ENCODE peak calls at places on chromosomes 2 and 18, in ten cellular contexts. One of them, this sample, is unnamed.

GRCh38 chr2:74739129-74739528 is 85.1 kb downstream of the SEMA4F start:
- DNase-seq in tibial nerve: no peak
- DNase-seq in spleen: no peak
- DNase-seq in choroid plexus epithelial cell: no peak
- DNase-seq in astrocyte: no peak
- DNase-seq in CD8-positive, alpha-beta T cell: no peak
- DNase-seq in IMR-90: no peak
- DNase-seq in right lobe of liver: no peak
- DNase-seq in AG04449: no peak
- DNase-seq in PC-3: peak; percentile 68
- DNase-seq in this sample: no peak

GRCh38 chr2:203706403-203706802 is at the start of gene CD28:
- DNase-seq in tibial nerve: no peak
- DNase-seq in spleen: peak; percentile 91
- DNase-seq in choroid plexus epithelial cell: no peak
- DNase-seq in astrocyte: no peak
- DNase-seq in CD8-positive, alpha-beta T cell: peak; percentile 89
- DNase-seq in IMR-90: no peak
- DNase-seq in right lobe of liver: no peak
- DNase-seq in AG04449: no peak
- DNase-seq in PC-3: no peak
- DNase-seq in this sample: no peak

GRCh38 chr2:1024981-1025380 is 74.3 kb downstream of the SNTG2 start:
- DNase-seq in tibial nerve: no peak
- DNase-seq in spleen: no peak
- DNase-seq in choroid plexus epithelial cell: peak; percentile 63
- DNase-seq in astrocyte: no peak
- DNase-seq in CD8-positive, alpha-beta T cell: no peak
- DNase-seq in IMR-90: peak; percentile 8
- DNase-seq in right lobe of liver: no peak
- DNase-seq in AG04449: peak; percentile 45
- DNase-seq in PC-3: no peak
- DNase-seq in this sample: peak; percentile 16

GRCh38 chr2:2662037-2662846 is 331.2 kb upstream of the MYT1L start:
- DNase-seq in tibial nerve: no peak
- DNase-seq in spleen: no peak
- DNase-seq in choroid plexus epithelial cell: no peak
- DNase-seq in astrocyte: no peak
- DNase-seq in CD8-positive, alpha-beta T cell: no peak
- DNase-seq in IMR-90: peak; percentile 7
- DNase-seq in right lobe of liver: no peak
- DNase-seq in AG04449: no peak
- DNase-seq in PC-3: no peak
- DNase-seq in this sample: no peak

GRCh38 chr2:215059724-215060123 is 78.7 kb downstream of the ABCA12 start:
- DNase-seq in tibial nerve: no peak
- DNase-seq in spleen: no peak
- DNase-seq in choroid plexus epithelial cell: peak; percentile 10
- DNase-seq in astrocyte: peak; percentile 52
- DNase-seq in CD8-positive, alpha-beta T cell: no peak
- DNase-seq in IMR-90: peak; percentile 11
- DNase-seq in right lobe of liver: no peak
- DNase-seq in AG04449: no peak
- DNase-seq in PC-3: no peak
- DNase-seq in this sample: peak; percentile 17

GRCh38 chr2:15748736-15749323 is 157.2 kb downstream of the DDX1 start:
- DNase-seq in tibial nerve: no peak
- DNase-seq in spleen: no peak
- DNase-seq in choroid plexus epithelial cell: peak; percentile 51
- DNase-seq in astrocyte: no peak
- DNase-seq in CD8-positive, alpha-beta T cell: no peak
- DNase-seq in IMR-90: no peak
- DNase-seq in right lobe of liver: peak; percentile 15
- DNase-seq in AG04449: no peak
- DNase-seq in PC-3: peak; percentile 33
- DNase-seq in this sample: peak; percentile 43

GRCh38 chr2:207694811-207695281 is 16.6 kb upstream of the CCNYL1 start:
- DNase-seq in tibial nerve: no peak
- DNase-seq in spleen: no peak
- DNase-seq in choroid plexus epithelial cell: peak; percentile 49
- DNase-seq in astrocyte: peak; percentile 32
- DNase-seq in CD8-positive, alpha-beta T cell: no peak
- DNase-seq in IMR-90: peak; percentile 41
- DNase-seq in right lobe of liver: no peak
- DNase-seq in AG04449: no peak
- DNase-seq in PC-3: peak; percentile 78
- DNase-seq in this sample: no peak

GRCh38 chr2:119426801-119427395 is 4.8 kb upstream of the TMEM37 start:
- DNase-seq in tibial nerve: peak; percentile 46
- DNase-seq in spleen: no peak
- DNase-seq in choroid plexus epithelial cell: peak; percentile 82
- DNase-seq in astrocyte: no peak
- DNase-seq in CD8-positive, alpha-beta T cell: no peak
- DNase-seq in IMR-90: no peak
- DNase-seq in right lobe of liver: peak; percentile 84
- DNase-seq in AG04449: no peak
- DNase-seq in PC-3: no peak
- DNase-seq in this sample: peak; percentile 26

GRCh38 chr2:102977462-102977861 is 215.6 kb downstream of the TMEM182 start:
- DNase-seq in tibial nerve: no peak
- DNase-seq in spleen: no peak
- DNase-seq in choroid plexus epithelial cell: no peak
- DNase-seq in astrocyte: no peak
- DNase-seq in CD8-positive, alpha-beta T cell: no peak
- DNase-seq in IMR-90: no peak
- DNase-seq in right lobe of liver: no peak
- DNase-seq in AG04449: no peak
- DNase-seq in PC-3: no peak
- DNase-seq in this sample: no peak

GRCh38 chr18:28193177-28193778 is 16.3 kb upstream of the CDH2 start:
- DNase-seq in tibial nerve: no peak
- DNase-seq in spleen: no peak
- DNase-seq in choroid plexus epithelial cell: no peak
- DNase-seq in astrocyte: no peak
- DNase-seq in CD8-positive, alpha-beta T cell: no peak
- DNase-seq in IMR-90: no peak
- DNase-seq in right lobe of liver: no peak
- DNase-seq in AG04449: no peak
- DNase-seq in PC-3: no peak
- DNase-seq in this sample: no peak

GRCh38 chr18:32096936-32097335 is 5.3 kb downstream of the RNF138 start:
- DNase-seq in tibial nerve: no peak
- DNase-seq in spleen: no peak
- DNase-seq in choroid plexus epithelial cell: no peak
- DNase-seq in astrocyte: no peak
- DNase-seq in CD8-positive, alpha-beta T cell: no peak
- DNase-seq in IMR-90: no peak
- DNase-seq in right lobe of liver: no peak
- DNase-seq in AG04449: no peak
- DNase-seq in PC-3: no peak
- DNase-seq in this sample: no peak
- H3K4me3 ChIP-seq in tibial nerve: no peak overlapping the region
- H3K4me3 ChIP-seq in spleen: no peak overlapping the region
- H3K4me3 ChIP-seq in choroid plexus epithelial cell: no peak overlapping the region
- H3K4me3 ChIP-seq in astrocyte: no peak overlapping the region
- H3K4me3 ChIP-seq in CD8-positive, alpha-beta T cell: peak overlapping the region; percentile 33
- H3K4me3 ChIP-seq in IMR-90: no peak overlapping the region
- H3K4me3 ChIP-seq in right lobe of liver: no peak overlapping the region
- H3K4me3 ChIP-seq in AG04449: no peak overlapping the region
- H3K4me3 ChIP-seq in PC-3: no peak overlapping the region
- H3K4me3 ChIP-seq in this sample: no peak overlapping the region

DNA sequence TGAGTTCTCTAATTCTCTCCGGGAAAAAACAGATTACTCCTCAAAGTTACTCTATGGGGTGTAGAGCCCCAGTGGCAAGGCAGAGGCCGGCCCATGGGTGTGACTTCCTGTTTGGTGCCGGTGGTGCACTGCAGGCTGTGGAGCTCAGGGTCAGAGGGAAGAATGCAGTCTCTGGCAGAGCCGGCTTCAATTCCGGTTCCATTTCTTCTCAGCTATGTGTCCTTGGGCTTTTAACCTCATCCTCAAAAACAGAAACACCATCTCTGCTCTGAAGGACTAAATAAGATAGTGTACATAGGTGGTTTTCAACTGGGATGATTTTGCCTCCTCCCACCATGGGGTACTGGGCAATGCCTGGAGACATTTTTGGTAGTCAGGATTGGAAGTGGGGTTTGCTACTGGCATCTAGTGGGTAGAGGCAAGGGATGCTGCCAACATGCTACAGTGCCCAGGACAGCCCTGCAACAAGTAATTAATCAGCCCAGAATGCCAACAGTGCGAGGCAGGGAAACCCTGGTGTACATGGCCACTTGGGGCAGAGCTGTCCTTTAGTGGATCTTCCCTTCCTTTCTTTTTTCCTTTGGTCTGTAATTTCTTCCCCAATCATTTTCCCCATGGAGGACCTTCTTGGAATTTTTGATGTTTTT is 81.2 kb downstream of the INSIG2 start:
- DNase-seq in tibial nerve: no peak
- DNase-seq in spleen: peak; percentile 89
- DNase-seq in choroid plexus epithelial cell: peak; percentile 9
- DNase-seq in astrocyte: no peak
- DNase-seq in CD8-positive, alpha-beta T cell: peak; percentile 23
- DNase-seq in IMR-90: no peak
- DNase-seq in right lobe of liver: no peak
- DNase-seq in AG04449: no peak
- DNase-seq in PC-3: no peak
- DNase-seq in this sample: peak; percentile 9
- TF ChIP-seq CTCF in tibial nerve: no peak
- TF ChIP-seq CTCF in spleen: no peak
- TF ChIP-seq CTCF in choroid plexus epithelial cell: peak; percentile 5
- TF ChIP-seq CTCF in astrocyte: no peak
- TF ChIP-seq CTCF in CD8-positive, alpha-beta T cell: no peak
- TF ChIP-seq CTCF in IMR-90: no peak
- TF ChIP-seq CTCF in right lobe of liver: no peak
- TF ChIP-seq CTCF in AG04449: no peak
- TF ChIP-seq CTCF in PC-3: peak; percentile 19
- TF ChIP-seq CTCF in this sample: no peak

DNA sequence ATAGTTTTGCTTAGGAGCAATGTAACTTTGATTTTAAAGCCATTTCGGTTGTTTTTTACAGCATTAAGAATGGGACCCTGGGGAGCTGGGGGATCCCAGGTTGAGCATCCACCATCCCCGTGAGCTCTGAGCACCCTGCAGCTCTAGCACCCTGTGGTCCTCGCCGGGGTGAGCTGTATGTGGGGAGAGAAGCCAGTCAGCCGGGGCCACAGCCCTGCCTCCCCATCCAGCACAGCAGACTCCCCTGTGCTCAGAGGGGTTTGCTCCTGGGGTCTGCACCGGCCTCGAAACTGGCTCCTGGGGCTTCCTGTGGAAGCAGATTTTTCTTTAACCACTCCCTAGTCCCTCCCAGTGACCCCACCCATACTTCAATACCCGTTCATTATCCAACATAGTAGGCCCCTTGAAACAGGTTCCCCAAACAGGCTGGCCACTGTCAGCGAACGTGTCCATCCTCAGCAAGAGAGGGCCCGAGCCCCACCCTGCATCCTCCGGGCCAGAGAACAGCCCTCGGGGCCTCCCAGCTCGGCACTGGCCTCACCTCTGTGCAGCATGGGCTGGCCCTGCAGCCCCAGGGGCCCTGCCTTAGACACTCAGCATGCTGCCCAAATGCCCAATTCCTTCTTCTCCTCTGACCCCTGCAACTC is 1.2 kb downstream of the COL6A3 start:
- DNase-seq in tibial nerve: no peak
- DNase-seq in spleen: no peak
- DNase-seq in choroid plexus epithelial cell: no peak
- DNase-seq in astrocyte: no peak
- DNase-seq in CD8-positive, alpha-beta T cell: no peak
- DNase-seq in IMR-90: no peak
- DNase-seq in right lobe of liver: no peak
- DNase-seq in AG04449: no peak
- DNase-seq in PC-3: no peak
- DNase-seq in this sample: no peak
- H3K4me3 ChIP-seq in tibial nerve: peak overlapping the region; percentile 49
- H3K4me3 ChIP-seq in spleen: peak overlapping the region; percentile 34
- H3K4me3 ChIP-seq in choroid plexus epithelial cell: peak overlapping the region; percentile 92
- H3K4me3 ChIP-seq in astrocyte: peak overlapping the region; percentile 61
- H3K4me3 ChIP-seq in CD8-positive, alpha-beta T cell: no peak overlapping the region
- H3K4me3 ChIP-seq in IMR-90: peak overlapping the region; percentile 96
- H3K4me3 ChIP-seq in right lobe of liver: peak overlapping the region; percentile 32
- H3K4me3 ChIP-seq in AG04449: peak overlapping the region; percentile 95
- H3K4me3 ChIP-seq in PC-3: no peak overlapping the region
- H3K4me3 ChIP-seq in this sample: no peak overlapping the region

GRCh38 chr2:11257078-11257477 is 87.4 kb downstream of the ROCK2 start:
- DNase-seq in tibial nerve: no peak
- DNase-seq in spleen: no peak
- DNase-seq in choroid plexus epithelial cell: no peak
- DNase-seq in astrocyte: no peak
- DNase-seq in CD8-positive, alpha-beta T cell: no peak
- DNase-seq in IMR-90: no peak
- DNase-seq in right lobe of liver: no peak
- DNase-seq in AG04449: no peak
- DNase-seq in PC-3: no peak
- DNase-seq in this sample: no peak
- TF ChIP-seq CTCF in tibial nerve: no peak
- TF ChIP-seq CTCF in spleen: no peak
- TF ChIP-seq CTCF in choroid plexus epithelial cell: no peak
- TF ChIP-seq CTCF in astrocyte: no peak
- TF ChIP-seq CTCF in CD8-positive, alpha-beta T cell: no peak
- TF ChIP-seq CTCF in IMR-90: no peak
- TF ChIP-seq CTCF in right lobe of liver: no peak
- TF ChIP-seq CTCF in AG04449: no peak
- TF ChIP-seq CTCF in PC-3: no peak
- TF ChIP-seq CTCF in this sample: no peak

This sample was measured in epithelial cell of esophagus.